ENCODE peak calls at places on chromosomes 12 and 14, in four cellular contexts. One of them, this sample, is unnamed. For H3K27me3, the result is how much of the 10 kb centered on the place peaks cover.

GRCh38 chr14:69713976-69714716 is 52.8 kb upstream of the SRSF5 start:
- DNase-seq in hepatocyte: no peak
- DNase-seq in osteoblast: no peak
- DNase-seq in IMR-90: no peak
- DNase-seq in this sample: no peak

GRCh38 chr14:75333523-75334190 is 55.0 kb downstream of the FOS start:
- DNase-seq in hepatocyte: no peak
- DNase-seq in osteoblast: peak
- DNase-seq in IMR-90: no peak
- DNase-seq in this sample: no peak

GRCh38 chr14:61406198-61406597 is 84.8 kb downstream of the PRKCH start:
- DNase-seq in hepatocyte: no peak
- DNase-seq in osteoblast: no peak
- DNase-seq in IMR-90: no peak
- DNase-seq in this sample: no peak

GRCh38 chr14:64569108-64570045 is 19.6 kb downstream of the PPP1R36 start:
- DNase-seq in hepatocyte: peak
- DNase-seq in osteoblast: no peak
- DNase-seq in IMR-90: peak
- DNase-seq in this sample: peak

GRCh38 chr12:76820888-76821482 is 57.1 kb downstream of the ZDHHC17 start:
- DNase-seq in hepatocyte: peak
- DNase-seq in osteoblast: no peak
- DNase-seq in IMR-90: peak
- DNase-seq in this sample: no peak

GRCh38 chr12:169528-170360 is 44.2 kb downstream of the SLC6A12 start:
- DNase-seq in hepatocyte: no peak
- DNase-seq in osteoblast: no peak
- DNase-seq in IMR-90: no peak
- DNase-seq in this sample: no peak

GRCh38 chr14:79920180-79920579 is 291.1 kb downstream of the DIO2 start:
- DNase-seq in hepatocyte: no peak
- DNase-seq in osteoblast: no peak
- DNase-seq in IMR-90: no peak
- DNase-seq in this sample: no peak

GRCh38 chr14:34629344-34629656 is 648 bp downstream of the SNX6 start:
- DNase-seq in hepatocyte: no peak
- DNase-seq in osteoblast: no peak
- DNase-seq in IMR-90: no peak
- DNase-seq in this sample: no peak

GRCh38 chr12:55982319-55982936 is 8.6 kb downstream of the RAB5B start:
- DNase-seq in hepatocyte: no peak
- DNase-seq in osteoblast: no peak
- DNase-seq in IMR-90: no peak
- DNase-seq in this sample: no peak

GRCh38 chr12:124136796-124137195 is 158.1 kb upstream of the RFLNA start:
- DNase-seq in hepatocyte: no peak
- DNase-seq in osteoblast: no peak
- DNase-seq in IMR-90: no peak
- DNase-seq in this sample: no peak

GRCh38 chr12:64587447-64587846 is 22.8 kb upstream of the RASSF3 start:
- DNase-seq in hepatocyte: no peak
- DNase-seq in osteoblast: no peak
- DNase-seq in IMR-90: no peak
- DNase-seq in this sample: no peak

GRCh38 chr14:43539210-43539609 is 967.9 kb downstream of the FSCB start:
- DNase-seq in hepatocyte: peak
- DNase-seq in osteoblast: no peak
- DNase-seq in IMR-90: peak
- DNase-seq in this sample: no peak

GRCh38 chr14:83842536-83842935 is 1687.4 kb upstream of the FLRT2 start:
- DNase-seq in hepatocyte: no peak
- DNase-seq in osteoblast: no peak
- DNase-seq in IMR-90: no peak
- DNase-seq in this sample: no peak

GRCh38 chr12:28937196-28937595 is 211.9 kb upstream of the FAR2 start:
- DNase-seq in hepatocyte: no peak
- DNase-seq in osteoblast: no peak
- DNase-seq in IMR-90: peak
- DNase-seq in this sample: no peak

GRCh38 chr12:130838284-130838950 is 633 bp downstream of the STX2 start:
- DNase-seq in hepatocyte: peak
- DNase-seq in osteoblast: no peak
- DNase-seq in IMR-90: no peak
- DNase-seq in this sample: no peak

GRCh38 chr12:8866429-8866828 is 44.0 kb downstream of the A2ML1 start:
- DNase-seq in hepatocyte: no peak
- DNase-seq in osteoblast: no peak
- DNase-seq in IMR-90: no peak
- DNase-seq in this sample: no peak

GRCh38 chr12:87121908-87122307 is 865.7 kb upstream of the MGAT4C start:
- DNase-seq in hepatocyte: no peak
- DNase-seq in osteoblast: no peak
- DNase-seq in IMR-90: no peak
- DNase-seq in this sample: no peak

GRCh38 chr12:96500686-96501085 is 11.3 kb downstream of the CFAP54 start:
- DNase-seq in hepatocyte: no peak
- DNase-seq in osteoblast: no peak
- DNase-seq in IMR-90: peak
- DNase-seq in this sample: no peak

GRCh38 chr14:85607571-85608219 is 77.8 kb downstream of the FLRT2 start:
- DNase-seq in hepatocyte: peak
- DNase-seq in osteoblast: peak
- DNase-seq in IMR-90: peak
- DNase-seq in this sample: no peak

GRCh38 chr12:53931844-53932581 is 6.6 kb upstream of the HOXC13 start:
- DNase-seq in hepatocyte: no peak
- DNase-seq in osteoblast: no peak
- DNase-seq in IMR-90: no peak
- DNase-seq in this sample: no peak
- H3K27me3 ChIP-seq in hepatocyte: half or more
- H3K27me3 ChIP-seq in osteoblast: half or more
- H3K27me3 ChIP-seq in IMR-90: half or more
- H3K27me3 ChIP-seq in this sample: half or more

DNA sequence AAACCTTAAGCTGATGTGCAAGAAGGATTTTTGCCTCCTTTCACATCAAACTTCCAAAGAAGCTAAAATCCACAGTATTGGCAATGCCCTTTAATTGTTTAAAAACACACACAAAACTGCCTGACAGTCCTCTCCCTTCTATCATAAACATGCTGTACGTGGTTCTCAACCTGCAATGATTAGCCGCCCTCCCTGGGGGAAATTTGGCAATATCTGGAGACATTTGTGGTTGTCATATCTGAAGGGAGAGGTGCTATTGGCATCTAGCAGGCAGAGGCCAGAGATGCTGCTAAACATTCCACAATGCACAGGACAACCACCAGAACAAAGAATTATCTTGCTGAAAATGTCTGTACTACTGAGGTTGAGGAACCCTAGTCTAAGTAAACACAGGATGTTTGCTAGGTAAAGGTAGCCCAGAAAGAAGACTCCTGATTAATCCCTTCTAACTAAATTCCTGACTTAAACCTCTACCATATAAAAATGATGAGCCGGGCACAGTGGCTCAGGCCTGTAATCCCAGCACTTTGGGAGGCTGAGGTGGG is 1.2 kb downstream of the ACOT6 start:
- DNase-seq in hepatocyte: no peak
- DNase-seq in osteoblast: peak
- DNase-seq in IMR-90: no peak
- DNase-seq in this sample: no peak
- H3K4me3 ChIP-seq in hepatocyte: no peak
- H3K4me3 ChIP-seq in osteoblast: no peak
- H3K4me3 ChIP-seq in IMR-90: no peak
- H3K4me3 ChIP-seq in this sample: no peak

DNA sequence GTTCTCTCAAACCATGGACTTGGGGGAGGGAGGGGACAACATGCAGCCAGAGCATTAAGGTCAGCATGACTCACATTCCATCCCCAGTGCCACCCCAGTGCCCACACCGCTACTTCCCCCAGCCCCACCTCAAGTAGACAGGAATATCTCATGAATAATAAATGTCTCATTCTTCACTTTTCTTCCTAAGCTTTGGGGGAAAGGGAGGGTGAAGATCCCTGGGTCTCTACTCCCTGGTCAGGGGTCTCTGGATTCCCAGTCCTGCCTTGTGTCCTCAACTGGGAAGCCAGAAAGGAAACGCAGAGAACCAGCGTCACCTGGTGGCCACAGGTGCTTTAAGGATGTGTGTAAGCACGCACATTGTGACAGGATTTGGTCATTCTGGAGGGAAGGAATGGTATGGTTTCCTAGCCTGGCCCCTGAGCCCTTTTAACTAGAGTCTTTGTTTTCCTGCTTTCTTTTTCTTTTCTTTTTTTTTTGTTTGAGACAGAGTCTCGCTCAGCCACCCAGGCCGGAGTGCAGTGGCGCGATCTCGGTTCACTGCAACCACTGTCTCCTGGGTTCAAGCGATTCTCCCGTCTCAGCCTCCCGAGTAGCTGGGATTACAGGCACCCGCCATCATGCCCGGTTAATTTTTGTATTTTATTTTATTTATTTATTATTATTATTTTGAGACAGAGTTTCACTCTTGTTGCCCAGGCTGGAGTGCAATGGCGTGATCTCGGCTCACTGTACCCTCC is 3.4 kb downstream of the GPR84 start:
- DNase-seq in hepatocyte: peak
- DNase-seq in osteoblast: peak
- DNase-seq in IMR-90: peak
- DNase-seq in this sample: peak
- H3K27ac ChIP-seq in hepatocyte: peak
- H3K27ac ChIP-seq in osteoblast: peak
- H3K27ac ChIP-seq in IMR-90: no peak
- H3K27ac ChIP-seq in this sample: peak

GRCh38 chr14:94768141-94768520 is 1.8 kb downstream of the GSC start:
- DNase-seq in hepatocyte: no peak
- DNase-seq in osteoblast: no peak
- DNase-seq in IMR-90: no peak
- DNase-seq in this sample: no peak
- H3K27me3 ChIP-seq in hepatocyte: half or more
- H3K27me3 ChIP-seq in osteoblast: half or more
- H3K27me3 ChIP-seq in IMR-90: half or more
- H3K27me3 ChIP-seq in this sample: under half

GRCh38 chr12:50925920-50926319 is 26.4 kb upstream of the HIGD1C start:
- DNase-seq in hepatocyte: no peak
- DNase-seq in osteoblast: no peak
- DNase-seq in IMR-90: no peak
- DNase-seq in this sample: no peak

GRCh38 chr12:50925342-50925651 is 27.0 kb upstream of the HIGD1C start:
- DNase-seq in hepatocyte: no peak
- DNase-seq in osteoblast: no peak
- DNase-seq in IMR-90: no peak
- DNase-seq in this sample: no peak

GRCh38 chr12:50927766-50928224 is 24.5 kb upstream of the HIGD1C start:
- DNase-seq in hepatocyte: no peak
- DNase-seq in osteoblast: no peak
- DNase-seq in IMR-90: no peak
- DNase-seq in this sample: no peak

GRCh38 chr12:50927356-50927755 is 25.0 kb upstream of the HIGD1C start:
- DNase-seq in hepatocyte: no peak
- DNase-seq in osteoblast: no peak
- DNase-seq in IMR-90: no peak
- DNase-seq in this sample: no peak

DNA sequence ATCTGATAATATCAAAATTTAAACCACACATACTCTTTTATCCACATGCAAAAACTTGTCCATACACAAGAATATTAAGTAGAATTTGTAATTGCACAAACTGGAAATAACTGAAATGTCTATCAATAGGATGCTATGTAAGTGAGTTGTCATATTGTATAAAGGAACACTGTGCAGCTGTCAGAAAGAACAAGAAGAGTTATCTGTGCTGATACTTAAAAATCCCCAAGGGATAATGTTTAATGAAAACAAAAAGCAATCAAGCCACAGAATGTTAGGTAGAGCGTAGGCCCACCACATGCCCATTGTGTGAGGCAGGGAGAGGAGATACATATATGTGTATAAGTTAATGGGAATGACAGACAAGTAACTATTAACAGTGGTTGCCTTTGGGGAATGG is 25.9 kb upstream of the HIGD1C start:
- DNase-seq in hepatocyte: no peak
- DNase-seq in osteoblast: no peak
- DNase-seq in IMR-90: no peak
- DNase-seq in this sample: no peak
- H3K4me3 ChIP-seq in hepatocyte: peak
- H3K4me3 ChIP-seq in osteoblast: peak
- H3K4me3 ChIP-seq in IMR-90: no peak
- H3K4me3 ChIP-seq in this sample: peak

GRCh38 chr12:119808441-119808840 is 68.7 kb downstream of the CIT start:
- DNase-seq in hepatocyte: no peak
- DNase-seq in osteoblast: peak
- DNase-seq in IMR-90: peak
- DNase-seq in this sample: no peak
- H3K27ac ChIP-seq in hepatocyte: no peak
- H3K27ac ChIP-seq in osteoblast: peak
- H3K27ac ChIP-seq in IMR-90: no peak
- H3K27ac ChIP-seq in this sample: no peak

GRCh38 chr12:53995311-53996187 is 4.4 kb upstream of the HOXC9 start:
- DNase-seq in hepatocyte: peak
- DNase-seq in osteoblast: peak
- DNase-seq in IMR-90: no peak
- DNase-seq in this sample: no peak

GRCh38 chr12:53996886-53997217 is 3.1 kb upstream of the HOXC9 start:
- DNase-seq in hepatocyte: no peak
- DNase-seq in osteoblast: no peak
- DNase-seq in IMR-90: no peak
- DNase-seq in this sample: no peak

GRCh38 chr12:53997324-53998173 is 2.4 kb upstream of the HOXC9 start:
- DNase-seq in hepatocyte: no peak
- DNase-seq in osteoblast: peak
- DNase-seq in IMR-90: no peak
- DNase-seq in this sample: no peak

GRCh38 chr12:53994691-53995310 is 5.2 kb upstream of the HOXC9 start:
- DNase-seq in hepatocyte: no peak
- DNase-seq in osteoblast: peak
- DNase-seq in IMR-90: no peak
- DNase-seq in this sample: no peak

GRCh38 chr12:53996188-53996885 is 3.6 kb upstream of the HOXC9 start:
- DNase-seq in hepatocyte: no peak
- DNase-seq in osteoblast: peak
- DNase-seq in IMR-90: no peak
- DNase-seq in this sample: no peak
- H3K27me3 ChIP-seq in hepatocyte: half or more
- H3K27me3 ChIP-seq in osteoblast: under half
- H3K27me3 ChIP-seq in IMR-90: half or more
- H3K27me3 ChIP-seq in this sample: under half